ENCODE peak calls at places on chromosome 21, in four cellular contexts. One of them, this sample, is unnamed.
A peak's percentile ranks its signal among the peaks of the same experiment; 100 is the strongest.

GRCh38 chr21:14956826-14957225 is 108.0 kb downstream of the NRIP1 start:
- DNase-seq in heart left ventricle: no peak
- DNase-seq in brain microvascular endothelial cell: peak; percentile 53
- DNase-seq in stomach: no peak
- DNase-seq in this sample: no peak

GRCh38 chr21:32377506-32377905 is 15.3 kb downstream of the URB1 start:
- DNase-seq in heart left ventricle: no peak
- DNase-seq in brain microvascular endothelial cell: no peak
- DNase-seq in stomach: no peak
- DNase-seq in this sample: no peak

GRCh38 chr21:46077674-46078101 is 20.2 kb upstream of the COL6A2 start:
- DNase-seq in heart left ventricle: no peak
- DNase-seq in brain microvascular endothelial cell: no peak
- DNase-seq in stomach: peak; percentile 19
- DNase-seq in this sample: peak; percentile 60

GRCh38 chr21:14880922-14881321 is 183.9 kb downstream of the NRIP1 start:
- DNase-seq in heart left ventricle: no peak
- DNase-seq in brain microvascular endothelial cell: peak; percentile 71
- DNase-seq in stomach: no peak
- DNase-seq in this sample: no peak

GRCh38 chr21:45989355-45990048 is 7.9 kb downstream of the COL6A1 start:
- DNase-seq in heart left ventricle: peak; percentile 13
- DNase-seq in brain microvascular endothelial cell: no peak
- DNase-seq in stomach: peak; percentile 21
- DNase-seq in this sample: peak; percentile 67

GRCh38 chr21:29163381-29164115 is 33.1 kb downstream of the MAP3K7CL start:
- DNase-seq in heart left ventricle: peak; percentile 47
- DNase-seq in brain microvascular endothelial cell: no peak
- DNase-seq in stomach: no peak
- DNase-seq in this sample: no peak

GRCh38 chr21:32529679-32530078 is 55.6 kb downstream of the TCP10L start:
- DNase-seq in heart left ventricle: no peak
- DNase-seq in brain microvascular endothelial cell: no peak
- DNase-seq in stomach: no peak
- DNase-seq in this sample: no peak

GRCh38 chr21:36203603-36203889 is 46.9 kb downstream of the DOP1B start:
- DNase-seq in heart left ventricle: no peak
- DNase-seq in brain microvascular endothelial cell: peak; percentile 85
- DNase-seq in stomach: peak; percentile 43
- DNase-seq in this sample: no peak

GRCh38 chr21:29333355-29333746 is 34.6 kb downstream of the BACH1 start:
- DNase-seq in heart left ventricle: no peak
- DNase-seq in brain microvascular endothelial cell: no peak
- DNase-seq in stomach: no peak
- DNase-seq in this sample: no peak

DNA sequence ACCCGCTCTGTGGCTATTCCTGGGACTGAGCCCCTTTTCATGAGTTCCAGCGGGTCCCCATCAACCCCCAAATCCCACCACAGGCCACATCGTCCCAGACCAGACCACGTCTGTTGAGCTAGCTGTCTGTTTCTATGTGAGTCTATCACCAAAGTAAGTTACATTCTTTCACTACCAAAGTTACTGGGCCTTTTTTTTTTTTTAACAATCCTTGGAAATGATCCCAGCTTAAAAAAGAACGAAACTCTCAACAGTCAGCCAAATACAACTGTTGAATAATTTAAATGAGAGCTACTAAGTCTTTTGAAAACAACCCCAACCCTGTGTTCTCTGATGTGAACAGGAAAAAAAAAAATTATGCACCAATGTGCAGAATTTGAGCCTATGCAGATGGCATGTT is 134.0 kb upstream of the ETS2 start:
- DNase-seq in heart left ventricle: no peak
- DNase-seq in brain microvascular endothelial cell: no peak
- DNase-seq in stomach: no peak
- DNase-seq in this sample: no peak
- H3K4me3 ChIP-seq in heart left ventricle: no peak overlapping the region
- H3K4me3 ChIP-seq in brain microvascular endothelial cell: no peak overlapping the region
- H3K4me3 ChIP-seq in stomach: no peak overlapping the region
- H3K4me3 ChIP-seq in this sample: no peak overlapping the region

GRCh38 chr21:42350899-42351543 is at the start of gene TFF2:
- DNase-seq in heart left ventricle: no peak
- DNase-seq in brain microvascular endothelial cell: no peak
- DNase-seq in stomach: peak; percentile 80
- DNase-seq in this sample: peak; percentile 56
- H3K4me3 ChIP-seq in heart left ventricle: no peak within 1 kb of the TSS
- H3K4me3 ChIP-seq in brain microvascular endothelial cell: no peak within 1 kb of the TSS
- H3K4me3 ChIP-seq in stomach: peak within 1 kb of the TSS; percentile 22
- H3K4me3 ChIP-seq in this sample: no peak within 1 kb of the TSS

DNA sequence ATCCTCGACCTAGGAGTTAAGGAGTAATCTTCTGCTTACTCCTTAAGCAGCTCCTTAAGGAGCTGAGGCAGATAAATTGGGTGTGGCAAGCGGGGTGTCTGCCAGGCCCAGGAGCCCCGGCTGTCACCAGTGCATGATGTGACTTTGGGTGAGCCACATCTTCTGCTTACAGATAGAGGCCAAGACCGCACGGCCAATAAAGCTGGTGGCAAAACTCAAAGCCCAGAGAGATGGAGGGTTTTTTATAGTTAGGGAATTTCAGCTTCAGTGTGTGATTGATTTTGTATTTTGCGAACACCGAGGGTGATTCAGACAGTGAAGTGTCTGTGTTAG is 9.8 kb downstream of the MX2 start:
- DNase-seq in heart left ventricle: no peak
- DNase-seq in brain microvascular endothelial cell: no peak
- DNase-seq in stomach: no peak
- DNase-seq in this sample: no peak
- H3K4me3 ChIP-seq in heart left ventricle: no peak overlapping the region
- H3K4me3 ChIP-seq in brain microvascular endothelial cell: no peak overlapping the region
- H3K4me3 ChIP-seq in stomach: no peak overlapping the region
- H3K4me3 ChIP-seq in this sample: no peak overlapping the region

GRCh38 chr21:17003763-17004373 is 509.0 kb upstream of the CXADR start:
- DNase-seq in heart left ventricle: no peak
- DNase-seq in brain microvascular endothelial cell: peak; percentile 1
- DNase-seq in stomach: no peak
- DNase-seq in this sample: no peak
- H3K4me3 ChIP-seq in heart left ventricle: no peak overlapping the region
- H3K4me3 ChIP-seq in brain microvascular endothelial cell: peak overlapping the region; percentile 13
- H3K4me3 ChIP-seq in stomach: no peak overlapping the region
- H3K4me3 ChIP-seq in this sample: no peak overlapping the region

GRCh38 chr21:35046223-35046690 is 2.8 kb downstream of the RUNX1 start:
- DNase-seq in heart left ventricle: no peak
- DNase-seq in brain microvascular endothelial cell: no peak
- DNase-seq in stomach: no peak
- DNase-seq in this sample: no peak

GRCh38 chr21:35045539-35046222 is 3.4 kb downstream of the RUNX1 start:
- DNase-seq in heart left ventricle: no peak
- DNase-seq in brain microvascular endothelial cell: no peak
- DNase-seq in stomach: no peak
- DNase-seq in this sample: no peak

GRCh38 chr21:35048183-35048601 is 910 bp downstream of the RUNX1 start:
- DNase-seq in heart left ventricle: no peak
- DNase-seq in brain microvascular endothelial cell: no peak
- DNase-seq in stomach: no peak
- DNase-seq in this sample: no peak

GRCh38 chr21:35044770-35045538 is 4.1 kb downstream of the RUNX1 start:
- DNase-seq in heart left ventricle: no peak
- DNase-seq in brain microvascular endothelial cell: no peak
- DNase-seq in stomach: no peak
- DNase-seq in this sample: no peak

GRCh38 chr21:35046880-35047229 is 2.2 kb downstream of the RUNX1 start:
- DNase-seq in heart left ventricle: no peak
- DNase-seq in brain microvascular endothelial cell: peak; percentile 63
- DNase-seq in stomach: no peak
- DNase-seq in this sample: no peak
- H3K4me3 ChIP-seq in heart left ventricle: peak overlapping the region; percentile 10
- H3K4me3 ChIP-seq in brain microvascular endothelial cell: peak overlapping the region; percentile 60
- H3K4me3 ChIP-seq in stomach: peak overlapping the region; percentile 24
- H3K4me3 ChIP-seq in this sample: no peak overlapping the region

GRCh38 chr21:44517175-44517899 is 22.7 kb downstream of the KRTAP10-1 start:
- DNase-seq in heart left ventricle: no peak
- DNase-seq in brain microvascular endothelial cell: peak; percentile 7
- DNase-seq in stomach: peak; percentile 38
- DNase-seq in this sample: no peak
- H3K4me3 ChIP-seq in heart left ventricle: no peak overlapping the region
- H3K4me3 ChIP-seq in brain microvascular endothelial cell: no peak overlapping the region
- H3K4me3 ChIP-seq in stomach: no peak overlapping the region
- H3K4me3 ChIP-seq in this sample: no peak overlapping the region

GRCh38 chr21:25772680-25773079 is 37.9 kb downstream of the GABPA start:
- DNase-seq in heart left ventricle: no peak
- DNase-seq in brain microvascular endothelial cell: no peak
- DNase-seq in stomach: no peak
- DNase-seq in this sample: no peak

DNA sequence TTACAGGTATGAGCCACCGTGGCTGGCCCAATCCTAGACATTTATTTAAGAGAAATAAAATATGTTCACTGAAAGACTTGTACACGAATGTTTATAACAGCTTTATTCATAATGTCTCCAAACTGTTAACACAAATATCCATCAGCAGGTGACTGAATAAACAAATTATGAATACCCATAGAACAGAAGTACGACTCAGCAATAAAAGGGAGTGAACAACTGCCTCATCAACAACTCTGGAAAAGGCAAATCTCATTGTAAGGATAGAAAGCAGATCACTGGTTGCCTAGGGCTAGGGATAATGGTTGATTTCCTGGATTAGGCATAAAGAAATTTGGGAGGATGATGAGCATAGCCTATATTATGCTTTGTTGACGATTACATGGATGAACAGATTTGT is 41.7 kb downstream of the GABPA start:
- DNase-seq in heart left ventricle: no peak
- DNase-seq in brain microvascular endothelial cell: no peak
- DNase-seq in stomach: no peak
- DNase-seq in this sample: no peak
- H3K4me3 ChIP-seq in heart left ventricle: no peak overlapping the region
- H3K4me3 ChIP-seq in brain microvascular endothelial cell: no peak overlapping the region
- H3K4me3 ChIP-seq in stomach: no peak overlapping the region
- H3K4me3 ChIP-seq in this sample: no peak overlapping the region

DNA sequence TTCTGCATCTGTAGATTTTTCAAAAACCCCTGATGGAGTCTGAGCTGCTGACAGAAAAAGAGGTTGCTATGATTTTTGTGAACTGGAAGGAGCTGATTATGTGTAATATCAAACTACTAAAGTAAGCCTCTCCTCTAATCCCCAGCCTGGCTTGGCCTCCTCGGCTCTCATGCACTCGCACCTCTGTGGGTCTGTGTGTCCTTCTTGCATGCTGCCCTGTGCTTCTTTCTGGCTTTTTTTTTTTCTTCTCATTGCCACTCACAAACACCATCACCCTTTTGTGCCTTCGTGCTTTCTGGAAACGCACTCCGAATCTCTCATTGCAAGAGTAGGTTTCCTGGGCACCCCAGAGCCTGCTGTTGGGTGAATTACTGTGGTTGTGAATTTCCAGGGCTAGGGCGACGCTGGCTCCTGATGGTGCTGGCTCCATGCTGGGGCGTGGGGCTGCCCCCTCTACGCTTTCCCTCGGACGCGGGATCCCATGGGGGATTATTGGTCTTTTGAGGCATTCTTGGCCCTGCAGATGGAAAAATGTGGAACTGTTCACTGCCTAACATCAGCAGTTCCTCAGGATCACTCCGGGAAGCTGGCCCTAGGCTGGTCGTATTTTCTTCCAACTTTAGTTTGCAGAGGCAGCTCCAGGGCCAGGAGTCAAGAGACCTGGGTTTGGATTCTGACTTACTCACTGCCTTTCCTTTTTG is 56.8 kb downstream of the ATP5PO start:
- DNase-seq in heart left ventricle: peak; percentile 40
- DNase-seq in brain microvascular endothelial cell: no peak
- DNase-seq in stomach: no peak
- DNase-seq in this sample: peak; percentile 46
- H3K4me3 ChIP-seq in heart left ventricle: no peak overlapping the region
- H3K4me3 ChIP-seq in brain microvascular endothelial cell: no peak overlapping the region
- H3K4me3 ChIP-seq in stomach: no peak overlapping the region
- H3K4me3 ChIP-seq in this sample: no peak overlapping the region

GRCh38 chr21:44932366-44933181 is 7.3 kb upstream of the SLX9 start:
- DNase-seq in heart left ventricle: no peak
- DNase-seq in brain microvascular endothelial cell: no peak
- DNase-seq in stomach: no peak
- DNase-seq in this sample: no peak
- H3K4me3 ChIP-seq in heart left ventricle: peak overlapping the region; percentile 48
- H3K4me3 ChIP-seq in brain microvascular endothelial cell: no peak overlapping the region
- H3K4me3 ChIP-seq in stomach: peak overlapping the region; percentile 48
- H3K4me3 ChIP-seq in this sample: peak overlapping the region; percentile 45

GRCh38 chr21:37357691-37358090 is 8.9 kb upstream of the DYRK1A start:
- DNase-seq in heart left ventricle: no peak
- DNase-seq in brain microvascular endothelial cell: no peak
- DNase-seq in stomach: no peak
- DNase-seq in this sample: no peak

GRCh38 chr21:37358392-37358791 is 8.2 kb upstream of the DYRK1A start:
- DNase-seq in heart left ventricle: peak; percentile 30
- DNase-seq in brain microvascular endothelial cell: no peak
- DNase-seq in stomach: no peak
- DNase-seq in this sample: no peak

GRCh38 chr21:37356710-37357109 is 9.9 kb upstream of the DYRK1A start:
- DNase-seq in heart left ventricle: no peak
- DNase-seq in brain microvascular endothelial cell: no peak
- DNase-seq in stomach: no peak
- DNase-seq in this sample: no peak
- H3K4me3 ChIP-seq in heart left ventricle: no peak overlapping the region
- H3K4me3 ChIP-seq in brain microvascular endothelial cell: no peak overlapping the region
- H3K4me3 ChIP-seq in stomach: no peak overlapping the region
- H3K4me3 ChIP-seq in this sample: no peak overlapping the region

This sample was measured in sigmoid colon.